ENCODE peak calls at places on chromosome 11, in four cellular contexts. One of them, this sample, is unnamed.

GRCh38 chr11:76347391-76347790 is 33.5 kb downstream of the THAP12 start:
- DNase-seq in stimulated activated effector memory CD8-positive, alpha-beta T cell treated with anti-CD3 and anti-CD28 coated beads, Interleukin-12 subunit alpha, Interleukin-12 subunit beta, amount 100 ng/mL, for 72 hours: no peak
- DNase-seq in activated CD4-positive, alpha-beta memory T cell treated with anti-CD3 and anti-CD28 coated beads for 36 hours: no peak
- DNase-seq in Calu3: no peak
- DNase-seq in this sample: no peak

GRCh38 chr11:78595431-78596130 is 20.9 kb upstream of the NARS2 start:
- DNase-seq in stimulated activated effector memory CD8-positive, alpha-beta T cell treated with anti-CD3 and anti-CD28 coated beads, Interleukin-12 subunit alpha, Interleukin-12 subunit beta, amount 100 ng/mL, for 72 hours: no peak
- DNase-seq in activated CD4-positive, alpha-beta memory T cell treated with anti-CD3 and anti-CD28 coated beads for 36 hours: no peak
- DNase-seq in Calu3: no peak
- DNase-seq in this sample: no peak

GRCh38 chr11:95584180-95584579 is 205.4 kb downstream of the FAM76B start:
- DNase-seq in activated CD4-positive, alpha-beta memory T cell treated with anti-CD3 and anti-CD28 coated beads for 36 hours: no peak
- DNase-seq in stimulated activated effector memory CD8-positive, alpha-beta T cell treated with anti-CD3 and anti-CD28 coated beads, Interleukin-12 subunit alpha, Interleukin-12 subunit beta, amount 100 ng/mL, for 72 hours: no peak
- DNase-seq in Calu3: no peak
- DNase-seq in this sample: no peak

GRCh38 chr11:19853016-19853415 is 140.4 kb downstream of the NAV2 start:
- DNase-seq in activated CD4-positive, alpha-beta memory T cell treated with anti-CD3 and anti-CD28 coated beads for 36 hours: no peak
- DNase-seq in stimulated activated effector memory CD8-positive, alpha-beta T cell treated with anti-CD3 and anti-CD28 coated beads, Interleukin-12 subunit alpha, Interleukin-12 subunit beta, amount 100 ng/mL, for 72 hours: no peak
- DNase-seq in Calu3: no peak
- DNase-seq in this sample: no peak

GRCh38 chr11:112693781-112694180 is 267.4 kb upstream of the NCAM1 start:
- DNase-seq in activated CD4-positive, alpha-beta memory T cell treated with anti-CD3 and anti-CD28 coated beads for 36 hours: no peak
- DNase-seq in Calu3: no peak
- DNase-seq in stimulated activated effector memory CD8-positive, alpha-beta T cell treated with anti-CD3 and anti-CD28 coated beads, Interleukin-12 subunit alpha, Interleukin-12 subunit beta, amount 100 ng/mL, for 72 hours: no peak
- DNase-seq in this sample: no peak

GRCh38 chr11:130726234-130726559 is 190.1 kb downstream of the SNX19 start:
- DNase-seq in Calu3: no peak
- DNase-seq in stimulated activated effector memory CD8-positive, alpha-beta T cell treated with anti-CD3 and anti-CD28 coated beads, Interleukin-12 subunit alpha, Interleukin-12 subunit beta, amount 100 ng/mL, for 72 hours: no peak
- DNase-seq in activated CD4-positive, alpha-beta memory T cell treated with anti-CD3 and anti-CD28 coated beads for 36 hours: no peak
- DNase-seq in this sample: no peak

GRCh38 chr11:47946682-47947575 is 33.4 kb upstream of the PTPRJ start:
- DNase-seq in activated CD4-positive, alpha-beta memory T cell treated with anti-CD3 and anti-CD28 coated beads for 36 hours: peak
- DNase-seq in Calu3: peak
- DNase-seq in stimulated activated effector memory CD8-positive, alpha-beta T cell treated with anti-CD3 and anti-CD28 coated beads, Interleukin-12 subunit alpha, Interleukin-12 subunit beta, amount 100 ng/mL, for 72 hours: no peak
- DNase-seq in this sample: peak

GRCh38 chr11:34366522-34366921 is 8.7 kb upstream of the ABTB2 start:
- DNase-seq in Calu3: peak
- DNase-seq in activated CD4-positive, alpha-beta memory T cell treated with anti-CD3 and anti-CD28 coated beads for 36 hours: peak
- DNase-seq in stimulated activated effector memory CD8-positive, alpha-beta T cell treated with anti-CD3 and anti-CD28 coated beads, Interleukin-12 subunit alpha, Interleukin-12 subunit beta, amount 100 ng/mL, for 72 hours: no peak
- DNase-seq in this sample: no peak

GRCh38 chr11:133841279-133842043 is 3.9 kb downstream of the SPATA19 start:
- DNase-seq in activated CD4-positive, alpha-beta memory T cell treated with anti-CD3 and anti-CD28 coated beads for 36 hours: no peak
- DNase-seq in stimulated activated effector memory CD8-positive, alpha-beta T cell treated with anti-CD3 and anti-CD28 coated beads, Interleukin-12 subunit alpha, Interleukin-12 subunit beta, amount 100 ng/mL, for 72 hours: no peak
- DNase-seq in Calu3: no peak
- DNase-seq in this sample: no peak

GRCh38 chr11:285894-286220 is 3.1 kb upstream of the PGGHG start:
- DNase-seq in activated CD4-positive, alpha-beta memory T cell treated with anti-CD3 and anti-CD28 coated beads for 36 hours: peak
- DNase-seq in Calu3: no peak
- DNase-seq in stimulated activated effector memory CD8-positive, alpha-beta T cell treated with anti-CD3 and anti-CD28 coated beads, Interleukin-12 subunit alpha, Interleukin-12 subunit beta, amount 100 ng/mL, for 72 hours: no peak
- DNase-seq in this sample: no peak

GRCh38 chr11:107468596-107468995 is 11.0 kb upstream of the CWF19L2 start:
- DNase-seq in stimulated activated effector memory CD8-positive, alpha-beta T cell treated with anti-CD3 and anti-CD28 coated beads, Interleukin-12 subunit alpha, Interleukin-12 subunit beta, amount 100 ng/mL, for 72 hours: no peak
- DNase-seq in Calu3: peak
- DNase-seq in activated CD4-positive, alpha-beta memory T cell treated with anti-CD3 and anti-CD28 coated beads for 36 hours: no peak
- DNase-seq in this sample: no peak

GRCh38 chr11:130020323-130020722 is 17.7 kb upstream of the PRDM10 start:
- DNase-seq in Calu3: no peak
- DNase-seq in stimulated activated effector memory CD8-positive, alpha-beta T cell treated with anti-CD3 and anti-CD28 coated beads, Interleukin-12 subunit alpha, Interleukin-12 subunit beta, amount 100 ng/mL, for 72 hours: no peak
- DNase-seq in activated CD4-positive, alpha-beta memory T cell treated with anti-CD3 and anti-CD28 coated beads for 36 hours: no peak
- DNase-seq in this sample: no peak

GRCh38 chr11:80163441-80163840 is 722.6 kb upstream of the TENM4 start:
- DNase-seq in Calu3: no peak
- DNase-seq in activated CD4-positive, alpha-beta memory T cell treated with anti-CD3 and anti-CD28 coated beads for 36 hours: no peak
- DNase-seq in stimulated activated effector memory CD8-positive, alpha-beta T cell treated with anti-CD3 and anti-CD28 coated beads, Interleukin-12 subunit alpha, Interleukin-12 subunit beta, amount 100 ng/mL, for 72 hours: no peak
- DNase-seq in this sample: no peak

GRCh38 chr11:34970033-34970432 is 53.6 kb downstream of the PDHX start:
- DNase-seq in stimulated activated effector memory CD8-positive, alpha-beta T cell treated with anti-CD3 and anti-CD28 coated beads, Interleukin-12 subunit alpha, Interleukin-12 subunit beta, amount 100 ng/mL, for 72 hours: no peak
- DNase-seq in activated CD4-positive, alpha-beta memory T cell treated with anti-CD3 and anti-CD28 coated beads for 36 hours: no peak
- DNase-seq in Calu3: no peak
- DNase-seq in this sample: no peak

GRCh38 chr11:19670030-19670761 is 42.4 kb upstream of the NAV2 start:
- DNase-seq in Calu3: no peak
- DNase-seq in stimulated activated effector memory CD8-positive, alpha-beta T cell treated with anti-CD3 and anti-CD28 coated beads, Interleukin-12 subunit alpha, Interleukin-12 subunit beta, amount 100 ng/mL, for 72 hours: no peak
- DNase-seq in activated CD4-positive, alpha-beta memory T cell treated with anti-CD3 and anti-CD28 coated beads for 36 hours: no peak
- DNase-seq in this sample: no peak

GRCh38 chr11:7499046-7499445 is 13.7 kb downstream of the OLFML1 start:
- DNase-seq in Calu3: no peak
- DNase-seq in stimulated activated effector memory CD8-positive, alpha-beta T cell treated with anti-CD3 and anti-CD28 coated beads, Interleukin-12 subunit alpha, Interleukin-12 subunit beta, amount 100 ng/mL, for 72 hours: no peak
- DNase-seq in activated CD4-positive, alpha-beta memory T cell treated with anti-CD3 and anti-CD28 coated beads for 36 hours: no peak
- DNase-seq in this sample: no peak

GRCh38 chr11:17792161-17792560 is 57.6 kb downstream of the KCNC1 start:
- DNase-seq in stimulated activated effector memory CD8-positive, alpha-beta T cell treated with anti-CD3 and anti-CD28 coated beads, Interleukin-12 subunit alpha, Interleukin-12 subunit beta, amount 100 ng/mL, for 72 hours: no peak
- DNase-seq in Calu3: no peak
- DNase-seq in activated CD4-positive, alpha-beta memory T cell treated with anti-CD3 and anti-CD28 coated beads for 36 hours: no peak
- DNase-seq in this sample: no peak

GRCh38 chr11:279966-280761 is 2.0 kb downstream of the NLRP6 start:
- DNase-seq in activated CD4-positive, alpha-beta memory T cell treated with anti-CD3 and anti-CD28 coated beads for 36 hours: peak
- DNase-seq in stimulated activated effector memory CD8-positive, alpha-beta T cell treated with anti-CD3 and anti-CD28 coated beads, Interleukin-12 subunit alpha, Interleukin-12 subunit beta, amount 100 ng/mL, for 72 hours: no peak
- DNase-seq in Calu3: peak
- DNase-seq in this sample: no peak

GRCh38 chr11:114036156-114036811 is 23.2 kb upstream of the ZBTB16 start:
- DNase-seq in activated CD4-positive, alpha-beta memory T cell treated with anti-CD3 and anti-CD28 coated beads for 36 hours: peak
- DNase-seq in Calu3: peak
- DNase-seq in stimulated activated effector memory CD8-positive, alpha-beta T cell treated with anti-CD3 and anti-CD28 coated beads, Interleukin-12 subunit alpha, Interleukin-12 subunit beta, amount 100 ng/mL, for 72 hours: peak
- DNase-seq in this sample: peak

GRCh38 chr11:44596541-44597276 is 31.2 kb downstream of the CD82 start:
- DNase-seq in activated CD4-positive, alpha-beta memory T cell treated with anti-CD3 and anti-CD28 coated beads for 36 hours: peak
- DNase-seq in stimulated activated effector memory CD8-positive, alpha-beta T cell treated with anti-CD3 and anti-CD28 coated beads, Interleukin-12 subunit alpha, Interleukin-12 subunit beta, amount 100 ng/mL, for 72 hours: peak
- DNase-seq in Calu3: no peak
- DNase-seq in this sample: no peak

GRCh38 chr11:69648679-69649575 is 8.0 kb downstream of the CCND1 start:
- DNase-seq in Calu3: no peak
- DNase-seq in activated CD4-positive, alpha-beta memory T cell treated with anti-CD3 and anti-CD28 coated beads for 36 hours: no peak
- DNase-seq in stimulated activated effector memory CD8-positive, alpha-beta T cell treated with anti-CD3 and anti-CD28 coated beads, Interleukin-12 subunit alpha, Interleukin-12 subunit beta, amount 100 ng/mL, for 72 hours: no peak
- DNase-seq in this sample: no peak

GRCh38 chr11:1131033-1131911 is 26.5 kb upstream of the MUC5AC start:
- DNase-seq in Calu3: no peak
- DNase-seq in activated CD4-positive, alpha-beta memory T cell treated with anti-CD3 and anti-CD28 coated beads for 36 hours: no peak
- DNase-seq in stimulated activated effector memory CD8-positive, alpha-beta T cell treated with anti-CD3 and anti-CD28 coated beads, Interleukin-12 subunit alpha, Interleukin-12 subunit beta, amount 100 ng/mL, for 72 hours: no peak
- DNase-seq in this sample: no peak

GRCh38 chr11:116070555-116070954 is 566.3 kb upstream of the CADM1 start:
- DNase-seq in stimulated activated effector memory CD8-positive, alpha-beta T cell treated with anti-CD3 and anti-CD28 coated beads, Interleukin-12 subunit alpha, Interleukin-12 subunit beta, amount 100 ng/mL, for 72 hours: no peak
- DNase-seq in activated CD4-positive, alpha-beta memory T cell treated with anti-CD3 and anti-CD28 coated beads for 36 hours: no peak
- DNase-seq in Calu3: no peak
- DNase-seq in this sample: no peak

GRCh38 chr11:111939836-111940604 is 2.9 kb downstream of the DIXDC1 start:
- DNase-seq in Calu3: no peak
- DNase-seq in activated CD4-positive, alpha-beta memory T cell treated with anti-CD3 and anti-CD28 coated beads for 36 hours: no peak
- DNase-seq in stimulated activated effector memory CD8-positive, alpha-beta T cell treated with anti-CD3 and anti-CD28 coated beads, Interleukin-12 subunit alpha, Interleukin-12 subunit beta, amount 100 ng/mL, for 72 hours: no peak
- DNase-seq in this sample: no peak

GRCh38 chr11:90468923-90469322 is 246.1 kb upstream of the CHORDC1 start:
- DNase-seq in Calu3: peak
- DNase-seq in activated CD4-positive, alpha-beta memory T cell treated with anti-CD3 and anti-CD28 coated beads for 36 hours: no peak
- DNase-seq in stimulated activated effector memory CD8-positive, alpha-beta T cell treated with anti-CD3 and anti-CD28 coated beads, Interleukin-12 subunit alpha, Interleukin-12 subunit beta, amount 100 ng/mL, for 72 hours: no peak
- DNase-seq in this sample: no peak

GRCh38 chr11:44865866-44866272 is 84.8 kb downstream of the TP53I11 start:
- DNase-seq in Calu3: peak
- DNase-seq in activated CD4-positive, alpha-beta memory T cell treated with anti-CD3 and anti-CD28 coated beads for 36 hours: no peak
- DNase-seq in stimulated activated effector memory CD8-positive, alpha-beta T cell treated with anti-CD3 and anti-CD28 coated beads, Interleukin-12 subunit alpha, Interleukin-12 subunit beta, amount 100 ng/mL, for 72 hours: no peak
- DNase-seq in this sample: no peak

GRCh38 chr11:868394-868793 is 25.7 kb downstream of the TSPAN4 start:
- DNase-seq in activated CD4-positive, alpha-beta memory T cell treated with anti-CD3 and anti-CD28 coated beads for 36 hours: no peak
- DNase-seq in stimulated activated effector memory CD8-positive, alpha-beta T cell treated with anti-CD3 and anti-CD28 coated beads, Interleukin-12 subunit alpha, Interleukin-12 subunit beta, amount 100 ng/mL, for 72 hours: no peak
- DNase-seq in Calu3: no peak
- DNase-seq in this sample: no peak

GRCh38 chr11:75024764-75025211 is 36.1 kb downstream of the NEU3 start:
- DNase-seq in stimulated activated effector memory CD8-positive, alpha-beta T cell treated with anti-CD3 and anti-CD28 coated beads, Interleukin-12 subunit alpha, Interleukin-12 subunit beta, amount 100 ng/mL, for 72 hours: no peak
- DNase-seq in Calu3: no peak
- DNase-seq in activated CD4-positive, alpha-beta memory T cell treated with anti-CD3 and anti-CD28 coated beads for 36 hours: no peak
- DNase-seq in this sample: no peak

GRCh38 chr11:40118780-40119179 is 1340.7 kb downstream of the LRRC4C start:
- DNase-seq in activated CD4-positive, alpha-beta memory T cell treated with anti-CD3 and anti-CD28 coated beads for 36 hours: no peak
- DNase-seq in Calu3: no peak
- DNase-seq in stimulated activated effector memory CD8-positive, alpha-beta T cell treated with anti-CD3 and anti-CD28 coated beads, Interleukin-12 subunit alpha, Interleukin-12 subunit beta, amount 100 ng/mL, for 72 hours: no peak
- DNase-seq in this sample: no peak